ENCODE peak calls at places on chromosomes 7 and 10, in eight cellular contexts. W, N, Z, Y, P, O, B and X are unnamed samples.

GRCh38 chr10:62812672-62813439 is 3.3 kb downstream of the EGR2 start:
- DNase-seq in P (no peak), Y (no peak), B (no peak), Z (no peak), W (no peak), O (no peak), N (peak; percentile 25), X (no peak)

GRCh38 chr10:129717816-129718547 is 246.1 kb downstream of the EBF3 start:
- DNase-seq in O (no peak), Y (no peak), Z (no peak), B (no peak), W (no peak), N (no peak), P (no peak), X (no peak)

GRCh38 chr10:96964131-96964530 is 132.0 kb downstream of the LCOR start:
- DNase-seq in P (no peak), O (no peak), Z (no peak), W (no peak), B (no peak), Y (no peak), N (no peak), X (no peak)

GRCh38 chr7:148503900-148504487 is 86.6 kb upstream of the C7orf33 start:
- DNase-seq in N (no peak), P (peak; percentile 31), Y (peak; percentile 25), W (no peak), B (no peak), Z (peak; percentile 40), O (peak; percentile 40), X (no peak)

GRCh38 chr10:46527241-46527811 is 29.1 kb downstream of the GPRIN2 start:
- DNase-seq in O (no peak), N (no peak), B (no peak), Y (no peak), P (no peak), W (no peak), Z (no peak), X (no peak)

GRCh38 chr10:75191821-75192568 is 18.6 kb upstream of the VDAC2 start:
- DNase-seq in W (no peak), P (peak; percentile 76), Y (peak; percentile 88), N (no peak), Z (peak; percentile 79), O (peak; percentile 94), B (no peak), X (peak; percentile 89)

GRCh38 chr7:81430150-81430549 is 339.7 kb downstream of the HGF start:
- DNase-seq in B (no peak), O (no peak), Y (no peak), Z (no peak), N (no peak), P (no peak), W (no peak), X (no peak)

GRCh38 chr7:28584235-28584634 is 171.9 kb downstream of the CREB5 start:
- DNase-seq in W (no peak), Y (no peak), N (no peak), O (no peak), Z (no peak), P (no peak), B (no peak), X (no peak)

GRCh38 chr10:43774234-43774769 is 125.6 kb upstream of the ZNF32 start:
- DNase-seq in N (no peak), W (no peak), B (no peak), P (no peak), Z (no peak), Y (no peak), O (no peak), X (no peak)

GRCh38 chr7:194257-194995 is 2.1 kb downstream of the FAM20C start:
- DNase-seq in O (no peak), N (no peak), W (no peak), P (no peak), Z (peak; percentile 49), Y (peak; percentile 30), B (no peak), X (no peak)

GRCh38 chr10:114859227-114859626 is 37.6 kb downstream of the FHIP2A start:
- DNase-seq in W (no peak), O (no peak), Z (no peak), Y (no peak), N (no peak), B (no peak), P (no peak), X (no peak)

GRCh38 chr10:22598488-22598887 is 115.9 kb downstream of the PIP4K2A start:
- DNase-seq in Z (no peak), N (no peak), O (no peak), W (no peak), B (no peak), Y (peak; percentile 53), P (no peak), X (no peak)

GRCh38 chr7:778271-778967 is 51.3 kb upstream of the PRKAR1B start:
- DNase-seq in Z (peak; percentile 25), W (no peak), O (no peak), B (no peak), Y (peak; percentile 34), P (no peak), N (no peak), X (no peak)

GRCh38 chr10:77836299-77836820 is 90.2 kb downstream of the DLG5 start:
- DNase-seq in P (no peak), O (peak; percentile 85), W (no peak), B (peak; percentile 70), Y (peak; percentile 23), N (peak; percentile 42), Z (no peak), X (no peak)

GRCh38 chr10:21398549-21399345 is 126.7 kb downstream of the SKIDA1 start:
- DNase-seq in O (no peak), Z (peak; percentile 61), W (no peak), N (no peak), B (no peak), Y (peak; percentile 83), P (peak; percentile 73), X (peak; percentile 24)

GRCh38 chr10:62183857-62184805 is 84.5 kb downstream of the RTKN2 start:
- DNase-seq in W (no peak), Y (no peak), Z (no peak), B (no peak), O (no peak), P (no peak), N (no peak), X (no peak)

GRCh38 chr7:55448526-55448925 is 83.4 kb downstream of the LANCL2 start:
- DNase-seq in N (no peak), Y (no peak), B (no peak), W (no peak), P (no peak), Z (no peak), O (no peak), X (no peak)

GRCh38 chr7:128697301-128697905 is 25.3 kb downstream of the GARIN1A start:
- DNase-seq in N (peak; percentile 6), Y (no peak), B (no peak), P (no peak), Z (peak; percentile 54), O (peak; percentile 11), W (no peak), X (no peak)

GRCh38 chr10:35563266-35563891 is 41.8 kb upstream of the GJD4 start:
- DNase-seq in N (peak; percentile 34), Y (peak; percentile 72), W (peak; percentile 38), P (peak; percentile 77), B (no peak), Z (peak; percentile 75), O (peak; percentile 60), X (no peak)

GRCh38 chr7:90461216-90461615 is 8.2 kb upstream of the PTTG1IP2 start:
- DNase-seq in P (no peak), O (no peak), Y (no peak), Z (no peak), W (no peak), N (no peak), B (no peak), X (no peak)

GRCh38 chr7:32891800-32892520 is 400 bp upstream of the KBTBD2 start:
- DNase-seq in P (peak; percentile 96), B (peak; percentile 97), Z (peak; percentile 95), W (peak; percentile 94), N (peak; percentile 96), Y (peak; percentile 97), O (peak; percentile 97), X (peak; percentile 82)

GRCh38 chr7:94039368-94040065 is 35.4 kb upstream of the BET1 start:
- DNase-seq in Y (no peak), W (no peak), B (no peak), Z (no peak), P (no peak), O (no peak), N (no peak), X (no peak)

GRCh38 chr7:114818501-114818900 is 103.4 kb upstream of the MDFIC start:
- DNase-seq in B (no peak), N (no peak), O (peak; percentile 67), P (peak; percentile 39), W (no peak), Z (peak; percentile 71), Y (peak; percentile 63), X (peak; percentile 38)

GRCh38 chr7:93883078-93883916 is 7.3 kb downstream of the TFPI2 start:
- DNase-seq in Z (no peak), B (no peak), N (no peak), O (no peak), W (no peak), Y (no peak), P (no peak), X (no peak)

GRCh38 chr10:70779685-70780369 is 5.3 kb downstream of the TBATA start:
- DNase-seq in N (no peak), O (no peak), Y (no peak), W (no peak), Z (no peak), B (no peak), P (no peak), X (no peak)

GRCh38 chr7:133275441-133276105 is 22.7 kb downstream of the EXOC4 start:
- DNase-seq in P (no peak), Z (peak; percentile 58), O (no peak), Y (peak; percentile 10), B (no peak), W (no peak), N (no peak), X (no peak)

GRCh38 chr7:4916115-4916514 is 32.6 kb upstream of the RADIL start:
- DNase-seq in Y (no peak), N (no peak), W (no peak), O (no peak), P (no peak), B (no peak), Z (no peak), X (no peak)

GRCh38 chr10:114095676-114096331 is 52.1 kb downstream of the ADRB1 start:
- DNase-seq in N (no peak), B (peak; percentile 39), O (no peak), Z (no peak), W (no peak), Y (no peak), P (peak; percentile 40), X (no peak)

GRCh38 chr10:17183110-17183509 is 18.4 kb downstream of the TRDMT1 start:
- DNase-seq in B (no peak), Z (no peak), Y (no peak), W (no peak), N (no peak), P (no peak), O (no peak), X (no peak)

GRCh38 chr10:10010397-10010796 is 1007.3 kb upstream of the CELF2 start:
- DNase-seq in Z (no peak), B (no peak), P (no peak), O (no peak), W (no peak), N (no peak), Y (no peak), X (no peak)

GRCh38 chr10:13049774-13050420 is 48.4 kb upstream of the CCDC3 start:
- DNase-seq in B (no peak), P (no peak), O (no peak), Z (no peak), N (no peak), W (no peak), Y (no peak), X (no peak)